ENCODE peak calls at places on chromosomes 4 and X, in nine cellular contexts. B, K, M, D, P, O, F, E and L are unnamed samples.
A peak's percentile ranks its signal among the peaks of the same experiment; 100 is the strongest.

GRCh38 chr4:143700060-143700419 is 435 bp downstream of the FREM3 start:
- DNase-seq in P (no peak), K (no peak), B (no peak), E (peak; percentile 21), F (no peak), M (peak; percentile 58), O (no peak), D (no peak), L (peak; percentile 17)

GRCh38 chr4:53089940-53090729 is 228.0 kb downstream of the RASL11B start:
- DNase-seq in B (no peak), O (no peak), M (no peak), F (no peak), K (peak; percentile 13), D (no peak), P (no peak), E (no peak), L (no peak)

GRCh38 chrX:65866146-65866545 is 173.7 kb downstream of the VSIG4 start:
- DNase-seq in D (no peak), M (no peak), K (no peak), E (peak; percentile 15), F (no peak), O (no peak), P (no peak), B (no peak), L (no peak)

GRCh38 chr4:141580523-141580922 is 55.9 kb upstream of the IL15 start:
- DNase-seq in E (no peak), B (peak; percentile 19), F (no peak), M (no peak), D (no peak), K (no peak), O (no peak), P (no peak), L (no peak)

GRCh38 chr4:59762344-59762743 is 1437.8 kb upstream of the ADGRL3 start:
- DNase-seq in E (no peak), O (no peak), M (no peak), P (no peak), B (no peak), D (no peak), F (no peak), K (no peak), L (no peak)

GRCh38 chrX:120664081-120664480 is 34.2 kb upstream of the C1GALT1C1 start:
- DNase-seq in D (no peak), E (no peak), O (no peak), P (no peak), K (no peak), M (no peak), B (peak; percentile 13), F (no peak), L (peak; percentile 19)

GRCh38 chr4:146398896-146399443 is 122.8 kb downstream of the SLC10A7 start:
- DNase-seq in F (no peak), M (no peak), O (no peak), P (no peak), K (no peak), D (no peak), B (no peak), E (no peak), L (no peak)

GRCh38 chr4:132101526-132101925 is 1047.6 kb upstream of the PCDH10 start:
- DNase-seq in D (no peak), O (no peak), F (no peak), M (no peak), P (peak; percentile 3), B (peak; percentile 70), E (no peak), K (no peak), L (no peak)

GRCh38 chrX:2502120-2502667 is 1.4 kb upstream of the DHRSX start:
- DNase-seq in P (no peak), M (no peak), O (no peak), E (no peak), K (no peak), F (no peak), D (no peak), B (no peak), L (no peak)

GRCh38 chr4:179353791-179354190 is 1911.6 kb upstream of the AGA start:
- DNase-seq in K (no peak), F (no peak), D (no peak), B (no peak), M (no peak), P (no peak), O (no peak), E (no peak), L (no peak)

GRCh38 chr4:173330590-173330989 is 3.6 kb downstream of the HMGB2 start:
- DNase-seq in K (no peak), F (no peak), P (no peak), M (no peak), E (no peak), B (no peak), D (no peak), O (no peak), L (no peak)

GRCh38 chr4:173319696-173320095 is 14.5 kb downstream of the HMGB2 start:
- DNase-seq in B (peak; percentile 45), K (no peak), D (no peak), P (no peak), F (no peak), M (no peak), E (no peak), O (no peak), L (no peak)

GRCh38 chr4:173328236-173328901 is 5.8 kb downstream of the HMGB2 start:
- DNase-seq in O (no peak), M (no peak), B (peak; percentile 7), P (no peak), E (no peak), K (no peak), F (no peak), D (no peak), L (no peak)

DNA sequence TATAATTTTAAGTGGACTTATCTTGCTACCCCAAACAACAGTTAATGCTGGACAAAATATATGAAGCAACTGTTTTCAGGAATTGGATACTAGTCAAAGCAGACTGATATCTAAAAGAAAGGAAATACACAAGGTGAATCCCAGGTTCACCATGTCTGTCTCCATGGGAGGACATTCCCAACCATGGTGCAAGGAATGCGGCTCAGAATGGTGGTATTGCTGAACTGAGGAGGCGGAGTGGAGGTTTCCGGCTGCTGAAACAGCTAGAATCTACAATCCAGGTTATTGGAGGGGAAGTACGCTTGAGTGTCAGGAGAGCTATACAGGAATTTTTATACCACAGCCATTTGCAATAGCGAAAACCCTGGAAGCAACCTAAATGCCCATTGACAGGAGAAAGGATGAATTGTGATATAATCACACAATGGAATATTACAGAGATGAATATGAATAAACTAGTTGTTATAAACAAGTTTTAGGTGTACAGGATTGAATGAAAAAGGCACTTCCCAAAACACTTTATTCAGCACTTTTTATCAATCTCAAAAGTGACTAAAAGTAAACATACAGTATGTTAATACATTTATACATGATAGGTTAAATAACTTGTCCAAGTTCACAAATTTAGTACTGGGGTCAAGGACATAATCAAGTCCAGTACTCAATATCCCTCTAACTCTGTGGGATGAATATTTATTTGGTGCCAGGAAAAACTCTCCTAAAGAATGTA is 9.0 kb downstream of the HMGB2 start:
- DNase-seq in B (no peak), K (no peak), P (no peak), F (no peak), M (no peak), O (no peak), D (no peak), E (no peak), L (no peak)
- H3K36me3 ChIP-seq in B (peaks cover 3% of the 10 kb centered on the region), K (no peaks in the 10 kb centered on the region), P (no peaks in the 10 kb centered on the region), F (peaks cover 37% of the 10 kb centered on the region), M (peaks cover 49% of the 10 kb centered on the region), O (no peaks in the 10 kb centered on the region), D (no peaks in the 10 kb centered on the region), E (peaks cover 67% of the 10 kb centered on the region), L (peaks cover 35% of the 10 kb centered on the region)

GRCh38 chr4:87118826-87119225 is 101.6 kb downstream of the KLHL8 start:
- DNase-seq in F (no peak), E (peak; percentile 39), K (no peak), M (no peak), B (peak; percentile 93), P (peak; percentile 91), O (no peak), D (no peak), L (no peak)

GRCh38 chr4:87117051-87117729 is 103.2 kb downstream of the KLHL8 start:
- DNase-seq in M (no peak), F (no peak), K (no peak), D (no peak), O (no peak), P (no peak), E (no peak), B (no peak), L (no peak)

GRCh38 chr4:87117730-87118075 is 102.7 kb downstream of the KLHL8 start:
- DNase-seq in O (no peak), D (no peak), E (no peak), B (no peak), P (no peak), M (no peak), F (no peak), K (no peak), L (no peak)

GRCh38 chr4:87118421-87118820 is 102.0 kb downstream of the KLHL8 start:
- DNase-seq in B (no peak), K (no peak), M (no peak), D (no peak), F (no peak), O (no peak), E (no peak), P (no peak), L (no peak)

GRCh38 chr4:87116230-87116629 is 104.2 kb downstream of the KLHL8 start:
- DNase-seq in F (no peak), B (no peak), M (no peak), E (no peak), O (no peak), K (no peak), P (no peak), D (no peak), L (no peak)
- H3K36me3 ChIP-seq in F (peaks cover 76% of the 10 kb centered on the region), B (peaks cover 19% of the 10 kb centered on the region), M (peaks cover 75% of the 10 kb centered on the region), E (peaks cover 90% of the 10 kb centered on the region), O (peaks cover 26% of the 10 kb centered on the region), K (no peaks in the 10 kb centered on the region), P (peaks cover 12% of the 10 kb centered on the region), D (no peaks in the 10 kb centered on the region), L (peaks cover 63% of the 10 kb centered on the region)

GRCh38 chrX:40359593-40359992 is 221.2 kb upstream of the ATP6AP2 start:
- DNase-seq in B (no peak), D (no peak), M (no peak), E (no peak), O (no peak), F (no peak), K (no peak), P (no peak), L (no peak)

GRCh38 chrX:40358994-40359393 is 221.8 kb upstream of the ATP6AP2 start:
- DNase-seq in D (no peak), B (no peak), E (no peak), K (no peak), F (no peak), O (no peak), P (no peak), M (no peak), L (no peak)

DNA sequence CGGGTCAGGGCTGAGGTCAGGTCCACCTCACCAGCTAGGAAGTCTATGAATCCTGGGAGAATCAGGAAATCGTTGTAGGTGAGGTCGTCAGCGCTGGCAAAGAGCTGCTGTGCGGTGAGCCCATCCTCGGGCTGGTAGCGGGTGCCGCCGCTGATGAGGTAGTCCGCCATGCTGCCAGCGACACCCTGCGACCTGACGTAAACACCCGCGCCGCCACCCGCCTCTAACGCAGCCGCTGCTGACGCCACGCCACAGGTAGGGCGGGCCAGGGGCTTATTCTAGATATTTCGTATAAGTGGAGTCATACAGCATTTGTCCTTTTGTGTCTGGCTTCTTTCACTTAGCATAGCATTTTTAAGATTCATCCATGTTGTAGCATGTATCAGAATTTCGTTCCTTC is 220.2 kb upstream of the ATP6AP2 start:
- DNase-seq in B (no peak), F (no peak), O (no peak), P (no peak), M (no peak), E (no peak), K (no peak), D (no peak), L (no peak)
- H3K36me3 ChIP-seq in B (no peaks in the 10 kb centered on the region), F (no peaks in the 10 kb centered on the region), O (no peaks in the 10 kb centered on the region), P (no peaks in the 10 kb centered on the region), M (no peaks in the 10 kb centered on the region), E (no peaks in the 10 kb centered on the region), K (no peaks in the 10 kb centered on the region), D (no peaks in the 10 kb centered on the region), L (no peaks in the 10 kb centered on the region)

GRCh38 chr4:82363896-82364487 is 9.8 kb downstream of the HNRNPD start:
- DNase-seq in F (no peak), B (no peak), M (no peak), E (no peak), K (no peak), O (no peak), D (no peak), P (no peak), L (no peak)
- H3K36me3 ChIP-seq in F (peaks cover 5% of the 10 kb centered on the region), B (peaks cover 8% of the 10 kb centered on the region), M (peaks cover 20% of the 10 kb centered on the region), E (peaks cover 95% of the 10 kb centered on the region), K (no peaks in the 10 kb centered on the region), O (no peaks in the 10 kb centered on the region), D (no peaks in the 10 kb centered on the region), P (peaks cover 10% of the 10 kb centered on the region), L (peaks cover 15% of the 10 kb centered on the region)